ENCODE peak calls at places on chromosomes 1 and 21, in nine cellular contexts. V is AG08395; O is effector memory CD4-positive, alpha-beta T cell; Y is iPS DF 19.7; Z is stromal cell of bone marrow; F is CD8-positive, alpha-beta T cell; G is stimulated activated CD4-positive, alpha-beta T cell treated with anti-CD3 and anti-CD28 coated beads, Interleukin-2, amount 100 ng/mL, for 24 hours; T is left ventricle myocardium superior; B is kidney. S is an unnamed sample.

GRCh38 chr1:21885236-21886037 is 51.7 kb downstream of the HSPG2 start:
- DNase-seq in Z (no peak), V (no peak), G (no peak), F (no peak), T (no peak), O (no peak), B (no peak), Y (no peak), S (no peak)

GRCh38 chr1:36327421-36328087 is 4.1 kb upstream of the EVA1B start:
- DNase-seq in V (peak), F (no peak), O (no peak), Z (no peak), Y (no peak), T (no peak), G (no peak), B (peak), S (no peak)

GRCh38 chr1:88404582-88404981 is 279.5 kb upstream of the PKN2 start:
- DNase-seq in T (no peak), F (no peak), O (no peak), G (no peak), V (no peak), Z (no peak), B (no peak), Y (no peak), S (no peak)

GRCh38 chr1:19885821-19886220 is 3.6 kb downstream of the OTUD3 start:
- DNase-seq in V (no peak), Y (no peak), B (no peak), G (no peak), O (no peak), F (no peak), Z (no peak), T (no peak), S (no peak)

GRCh38 chr1:68013351-68013750 is 37.1 kb downstream of the DIRAS3 start:
- DNase-seq in V (no peak), Z (no peak), T (no peak), F (no peak), O (no peak), G (no peak), B (no peak), Y (no peak), S (no peak)

GRCh38 chr1:63547621-63548294 is 24.4 kb downstream of the EFCAB7 start:
- DNase-seq in O (no peak), G (no peak), Z (peak), V (peak), T (no peak), B (no peak), F (no peak), Y (no peak), S (no peak)

GRCh38 chr1:161388639-161389038 is 21.0 kb upstream of the CFAP126 start:
- DNase-seq in Z (no peak), Y (no peak), G (no peak), F (no peak), V (no peak), T (no peak), B (no peak), O (no peak), S (no peak)

GRCh38 chr21:32813265-32813903 is 41.8 kb upstream of the PAXBP1 start:
- DNase-seq in Y (no peak), B (peak), T (peak), O (no peak), F (no peak), G (no peak), Z (no peak), V (no peak), S (no peak)

GRCh38 chr1:228453022-228453560 is 34.1 kb upstream of the RNF187 start:
- DNase-seq in O (no peak), T (no peak), V (no peak), G (no peak), Z (no peak), Y (no peak), B (no peak), F (no peak), S (no peak)

GRCh38 chr1:8870605-8871538 is 7.6 kb downstream of the ENO1 start:
- DNase-seq in F (no peak), B (no peak), O (no peak), T (no peak), Y (no peak), V (no peak), G (no peak), Z (no peak), S (peak)

GRCh38 chr1:172293379-172293778 is 127.1 kb upstream of the C1orf105 start:
- DNase-seq in Y (no peak), O (no peak), Z (no peak), F (no peak), G (no peak), T (no peak), B (no peak), V (peak), S (no peak)

GRCh38 chr1:166089804-166090203 is 77.0 kb downstream of the FAM78B start:
- DNase-seq in Z (no peak), T (no peak), V (no peak), O (no peak), F (no peak), Y (no peak), G (no peak), B (no peak), S (no peak)

GRCh38 chr1:59972216-59972924 is 45.8 kb upstream of the CYP2J2 start:
- DNase-seq in O (no peak), Z (no peak), F (no peak), B (no peak), V (peak), T (no peak), Y (no peak), G (no peak), S (no peak)

GRCh38 chr1:223707270-223708000 is 4.9 kb upstream of the CAPN2 start:
- DNase-seq in V (peak), O (no peak), B (peak), F (no peak), Z (peak), T (peak), G (no peak), Y (no peak), S (no peak)

GRCh38 chr21:39851219-39851618 is 16.0 kb upstream of the PCP4 start:
- DNase-seq in T (no peak), O (no peak), Z (no peak), B (no peak), F (no peak), Y (no peak), G (no peak), V (no peak), S (no peak)

GRCh38 chr1:57423135-57424131 is at the start of gene DAB1:
- DNase-seq in Z (no peak), V (peak), Y (no peak), F (no peak), G (no peak), T (peak), B (peak), O (no peak), S (no peak)

GRCh38 chr1:5522605-5523145 is 469.6 kb downstream of the NPHP4 start:
- DNase-seq in O (no peak), T (no peak), Z (no peak), B (no peak), V (no peak), Y (no peak), F (no peak), G (no peak), S (no peak)

GRCh38 chr1:248618878-248619277 is 16.0 kb downstream of the OR2T11 start:
- DNase-seq in Z (peak), Y (no peak), G (peak), V (peak), O (no peak), F (peak), T (peak), B (no peak), S (peak)

GRCh38 chr1:6248161-6248776 is 4.3 kb downstream of the HES3 start:
- DNase-seq in B (peak), Y (no peak), G (no peak), O (no peak), F (no peak), T (no peak), V (no peak), Z (no peak), S (no peak)

GRCh38 chr1:87358219-87358618 is 29.5 kb downstream of the LMO4 start:
- DNase-seq in V (no peak), G (no peak), B (no peak), T (no peak), F (no peak), Z (no peak), O (no peak), Y (no peak), S (no peak)

GRCh38 chr1:222897527-222898190 is 82.8 kb downstream of the DISP1 start:
- DNase-seq in F (no peak), Z (no peak), V (no peak), T (no peak), Y (no peak), B (no peak), O (no peak), G (no peak), S (no peak)

GRCh38 chr1:204591473-204592090 is 75.4 kb downstream of the MDM4 start:
- DNase-seq in Y (no peak), Z (peak), T (no peak), O (no peak), G (no peak), B (no peak), F (no peak), V (peak), S (no peak)

GRCh38 chr1:12426030-12426429 is 192.0 kb downstream of the DHRS3 start:
- DNase-seq in F (no peak), G (no peak), Y (no peak), B (no peak), Z (peak), T (no peak), O (no peak), V (no peak), S (no peak)

GRCh38 chr1:46205794-46206193 is 2.7 kb downstream of the LURAP1 start:
- DNase-seq in T (no peak), Y (no peak), G (no peak), V (no peak), O (no peak), B (peak), Z (no peak), F (no peak), S (no peak)

GRCh38 chr1:184910596-184910995 is 63.7 kb downstream of the NIBAN1 start:
- DNase-seq in F (no peak), B (no peak), V (peak), O (no peak), Y (no peak), G (no peak), Z (peak), T (peak), S (no peak)

GRCh38 chr1:118905671-118906070 is 82.5 kb downstream of the TBX15 start:
- DNase-seq in G (no peak), F (no peak), V (no peak), O (no peak), Z (no peak), B (no peak), T (no peak), Y (no peak), S (no peak)

GRCh38 chr1:180248731-180249681 is 18.9 kb downstream of the LHX4 start:
- DNase-seq in T (no peak), Y (no peak), Z (no peak), F (no peak), G (no peak), B (no peak), V (no peak), O (no peak), S (peak)

GRCh38 chr1:27637052-27637451 is 2.1 kb upstream of the FGR start:
- DNase-seq in Z (no peak), O (no peak), Y (no peak), V (no peak), B (no peak), T (no peak), F (no peak), G (peak), S (peak)

GRCh38 chr1:10941891-10942541 is 70.4 kb upstream of the TARDBP start:
- DNase-seq in O (peak), T (peak), G (peak), B (no peak), Y (no peak), Z (peak), V (peak), F (peak), S (peak)

GRCh38 chr1:200771625-200772555 is 33.2 kb downstream of the CAMSAP2 start:
- DNase-seq in G (no peak), V (no peak), Z (no peak), O (no peak), B (no peak), T (no peak), Y (no peak), F (no peak), S (no peak)

GRCh38 chr1:85612704-85613361 is 32.3 kb downstream of the CCN1 start:
- DNase-seq in Z (peak), T (no peak), O (no peak), F (no peak), Y (no peak), V (peak), G (no peak), B (no peak), S (no peak)

GRCh38 chr1:25695066-25695990 is 78.7 kb downstream of the MAN1C1 start:
- DNase-seq in F (no peak), B (peak), Y (no peak), T (peak), Z (peak), O (no peak), V (peak), G (no peak), S (peak)

GRCh38 chr1:17192394-17193221 is 12.3 kb upstream of the PADI1 start:
- DNase-seq in O (no peak), T (no peak), G (no peak), Y (no peak), V (no peak), Z (no peak), F (no peak), B (peak), S (peak)

GRCh38 chr1:9438431-9439073 is 100.7 kb upstream of the SLC25A33 start:
- DNase-seq in F (no peak), T (peak), V (peak), Z (peak), G (no peak), O (no peak), B (peak), Y (no peak), S (no peak)

GRCh38 chr1:41631971-41632370 is 147.5 kb upstream of the EDN2 start:
- DNase-seq in T (no peak), F (no peak), G (no peak), V (peak), B (no peak), Z (no peak), Y (no peak), O (no peak), S (no peak)

GRCh38 chr1:15038232-15039016 is 115.1 kb upstream of the TMEM51 start:
- DNase-seq in T (no peak), V (no peak), Y (no peak), F (no peak), B (no peak), G (no peak), Z (no peak), O (no peak), S (peak)

GRCh38 chr1:5564578-5565257 is 427.5 kb downstream of the NPHP4 start:
- DNase-seq in Z (no peak), O (no peak), G (no peak), Y (no peak), B (no peak), F (no peak), T (no peak), V (no peak), S (no peak)

GRCh38 chr1:227574926-227575325 is 11.6 kb downstream of the ZNF678 start:
- DNase-seq in O (no peak), B (no peak), F (no peak), V (no peak), Z (no peak), T (no peak), Y (no peak), G (no peak), S (no peak)

GRCh38 chr1:15616704-15617172 is 520 bp upstream of the DDI2 start:
- DNase-seq in G (peak), Y (no peak), O (no peak), B (no peak), F (no peak), T (peak), V (peak), Z (no peak), S (no peak)

S was measured in activated naive CD4-positive, alpha-beta T cell treated with anti-CD3 and anti-CD28 coated beads for 36 hours.